ENCODE peak calls at places on chromosomes 1 and 21, in four cellular contexts. Y, A, F and Z are unnamed samples. For H3K4me1 and H3K9me3, the result is how much of the 10 kb centered on the place peaks cover.

GRCh38 chr1:14915356-14916054 is 238.0 kb upstream of the TMEM51 start:
- DNase-seq in Y (peak), A (peak), F (no peak), Z (peak)

GRCh38 chr1:167631987-167632680 is 2.1 kb downstream of the RCSD1 start:
- DNase-seq in Y (no peak), A (no peak), F (no peak), Z (peak)

GRCh38 chr1:221567859-221568507 is 173.9 kb downstream of the DUSP10 start:
- DNase-seq in Y (no peak), A (no peak), F (no peak), Z (no peak)

GRCh38 chr1:202553560-202554038 is 156.7 kb downstream of the SYT2 start:
- DNase-seq in Y (no peak), A (peak), F (no peak), Z (no peak)

GRCh38 chr1:170604889-170605288 is 59.0 kb upstream of the PRRX1 start:
- DNase-seq in Y (no peak), A (no peak), F (no peak), Z (no peak)

GRCh38 chr1:145887631-145888030 is 2.0 kb upstream of the ANKRD35 start:
- DNase-seq in Y (no peak), A (no peak), F (no peak), Z (no peak)

GRCh38 chr1:25031966-25032667 is 102.0 kb upstream of the RUNX3 start:
- DNase-seq in Y (no peak), A (peak), F (peak), Z (no peak)

GRCh38 chr1:235060607-235061470 is 67.8 kb downstream of the TOMM20 start:
- DNase-seq in Y (no peak), A (no peak), F (peak), Z (peak)

GRCh38 chr1:62962794-62963776 is 179.2 kb downstream of the ATG4C start:
- DNase-seq in Y (no peak), A (no peak), F (no peak), Z (peak)

DNA sequence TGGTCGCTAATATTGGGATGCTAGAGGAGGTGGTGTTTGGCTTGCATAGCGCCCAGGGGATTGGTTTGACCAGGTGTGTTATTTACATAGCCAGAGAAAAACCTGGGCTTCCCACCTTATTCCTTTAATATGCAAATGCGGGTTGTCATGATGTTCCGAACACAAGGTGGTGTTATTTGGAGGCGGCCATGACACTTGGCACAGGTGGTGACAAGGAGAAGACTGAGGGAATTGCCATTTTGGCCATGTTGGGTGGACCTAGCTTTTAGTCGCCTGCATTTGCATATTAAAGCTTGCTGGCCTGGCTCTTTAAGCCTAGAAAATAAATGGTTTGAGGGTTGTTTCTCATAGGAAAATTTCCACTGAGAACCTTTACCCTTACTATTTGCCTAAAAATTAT is 490.5 kb downstream of the SIPA1L2 start:
- DNase-seq in Y (no peak), A (no peak), F (no peak), Z (no peak)
- H3K4me1 ChIP-seq in Y (under half), A (under half), F (under half), Z (under half)

GRCh38 chr1:187948170-187948794 is 1119.5 kb downstream of the PLA2G4A start:
- DNase-seq in Y (no peak), A (no peak), F (no peak), Z (no peak)

GRCh38 chr1:187956975-187957374 is 1128.2 kb downstream of the PLA2G4A start:
- DNase-seq in Y (no peak), A (no peak), F (no peak), Z (no peak)

GRCh38 chr1:187951817-187952216 is 1123.1 kb downstream of the PLA2G4A start:
- DNase-seq in Y (no peak), A (no peak), F (no peak), Z (no peak)

GRCh38 chr1:187949567-187949966 is 1120.8 kb downstream of the PLA2G4A start:
- DNase-seq in Y (no peak), A (no peak), F (no peak), Z (no peak)

GRCh38 chr1:187952446-187952845 is 1123.7 kb downstream of the PLA2G4A start:
- DNase-seq in Y (no peak), A (no peak), F (no peak), Z (no peak)
- H3K9me3 ChIP-seq in Y (under half), A (under half), F (under half), Z (under half)

DNA sequence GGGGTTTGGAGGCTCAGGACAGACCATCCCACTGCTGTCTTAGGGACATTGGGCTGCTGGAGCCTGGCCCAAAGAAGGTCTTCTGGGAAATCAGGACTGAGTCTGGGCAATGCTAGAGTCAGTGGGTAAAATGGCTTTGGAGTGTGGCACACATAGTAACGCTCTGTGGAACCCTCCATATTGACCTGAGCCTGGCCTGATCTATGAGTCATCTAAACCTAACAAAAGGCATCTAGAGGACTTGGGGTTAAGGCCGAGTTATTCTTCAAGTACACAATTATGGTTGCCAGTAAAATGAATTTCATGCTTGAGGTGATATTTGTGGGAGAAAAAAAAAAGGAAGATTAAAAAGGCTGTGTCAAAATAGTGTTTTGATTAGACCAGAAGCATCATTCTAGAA is 77.7 kb downstream of the ST6GALNAC5 start:
- DNase-seq in Y (no peak), A (no peak), F (no peak), Z (no peak)
- H3K4me1 ChIP-seq in Y (under half), A (under half), F (under half), Z (under half)

GRCh38 chr21:44423312-44423821 is 31.9 kb upstream of the LRRC3 start:
- DNase-seq in Y (no peak), A (peak), F (no peak), Z (no peak)
- H3K9me3 ChIP-seq in Y (under half), A (under half), F (under half), Z (under half)

GRCh38 chr1:184753608-184754478 is 815 bp downstream of the EDEM3 start:
- DNase-seq in Y (no peak), A (peak), F (peak), Z (peak)

GRCh38 chr1:184753093-184753492 is 1.6 kb downstream of the EDEM3 start:
- DNase-seq in Y (no peak), A (no peak), F (no peak), Z (no peak)

GRCh38 chr1:184755226-184756065 is 788 bp upstream of the EDEM3 start:
- DNase-seq in Y (no peak), A (no peak), F (no peak), Z (no peak)

GRCh38 chr1:184754479-184755225 is at the start of gene EDEM3:
- DNase-seq in Y (peak), A (peak), F (peak), Z (peak)

DNA sequence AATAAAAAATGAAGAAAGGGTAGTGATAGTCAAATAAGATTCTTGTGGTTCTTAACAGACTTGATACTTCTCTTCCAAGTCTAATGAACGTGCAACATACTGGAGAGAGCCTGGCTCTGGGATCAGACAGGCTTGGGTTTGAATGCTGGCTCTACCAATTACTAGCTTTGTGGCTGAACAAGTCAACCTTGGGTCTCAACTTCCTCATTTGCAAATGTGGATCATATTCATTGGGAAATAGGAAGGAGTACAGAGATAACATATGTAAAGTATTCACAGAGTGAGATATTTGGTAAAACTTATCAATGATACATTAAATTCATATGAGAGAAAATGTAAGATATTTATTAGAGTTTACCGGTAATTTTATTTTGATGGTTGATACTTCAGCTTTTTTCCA is 2.0 kb downstream of the EDEM3 start:
- DNase-seq in Y (no peak), A (no peak), F (no peak), Z (no peak)
- H3K4me1 ChIP-seq in Y (under half), A (half or more), F (under half), Z (under half)

GRCh38 chr1:29567257-29567656 is 330.9 kb downstream of the PTPRU start:
- DNase-seq in Y (no peak), A (no peak), F (no peak), Z (no peak)
- H3K9me3 ChIP-seq in Y (half or more), A (half or more), F (under half), Z (under half)

GRCh38 chr1:161182214-161182613 is 4.9 kb upstream of the B4GALT3 start:
- DNase-seq in Y (no peak), A (no peak), F (no peak), Z (no peak)
- H3K4me1 ChIP-seq in Y (half or more), A (half or more), F (half or more), Z (under half)

GRCh38 chr1:5379176-5379759 is 613.0 kb downstream of the NPHP4 start:
- DNase-seq in Y (no peak), A (no peak), F (no peak), Z (no peak)
- H3K9me3 ChIP-seq in Y (under half), A (under half), F (under half), Z (under half)

GRCh38 chr1:31041529-31041928 is 24.0 kb downstream of the PUM1 start:
- DNase-seq in Y (no peak), A (no peak), F (no peak), Z (no peak)
- H3K4me1 ChIP-seq in Y (under half), A (under half), F (under half), Z (under half)